ENCODE peak calls at places on chromosomes 4 and X, in ten cellular contexts. C is cardiac muscle cell; X is effector memory CD4-positive, alpha-beta T cell; N is right cardiac atrium; S is right atrium auricular region; T is tibial nerve; P is cardiac fibroblast; H is upper lobe of left lung; F is naive thymus-derived CD4-positive, alpha-beta T cell; U is sigmoid colon. V is an unnamed sample.

GRCh38 chrX:8364369-8365141 is 100.1 kb upstream of the VCX3B start:
- DNase-seq in C (peak; percentile 63), X (no peak), N (peak; percentile 50), S (no peak), T (no peak), P (no peak), H (no peak), F (no peak), U (no peak), V (peak; percentile 63)

GRCh38 chr4:114383055-114383454 is 215.6 kb upstream of the UGT8 start:
- DNase-seq in C (no peak), X (no peak), N (no peak), S (no peak), T (no peak), P (peak; percentile 12), H (no peak), F (no peak), U (no peak), V (no peak)

GRCh38 chr4:168514249-168514852 is 17.5 kb downstream of the PALLD start:
- DNase-seq in C (peak; percentile 39), X (no peak), N (no peak), S (no peak), T (no peak), P (peak; percentile 75), H (no peak), F (peak; percentile 22), U (no peak), V (no peak)

GRCh38 chrX:141439651-141440050 is 144.9 kb downstream of the SPANXA1 start:
- DNase-seq in C (no peak), X (no peak), N (no peak), S (no peak), T (no peak), P (peak; percentile 41), H (no peak), F (no peak), U (no peak), V (no peak)

GRCh38 chr4:94895081-94895480 is 137.3 kb downstream of the BMPR1B start:
- DNase-seq in C (no peak), X (no peak), N (no peak), S (no peak), T (no peak), P (peak; percentile 49), H (no peak), F (no peak), U (no peak), V (no peak)

GRCh38 chr4:169682360-169683047 is 62.1 kb downstream of the CLCN3 start:
- DNase-seq in C (no peak), X (no peak), N (no peak), S (no peak), T (no peak), P (peak; percentile 55), H (no peak), F (no peak), U (no peak), V (no peak)

GRCh38 chr4:647481-647880 is 22.1 kb downstream of the PDE6B start:
- DNase-seq in C (no peak), X (no peak), N (no peak), S (no peak), T (no peak), P (no peak), H (no peak), F (no peak), U (no peak), V (no peak)

GRCh38 chr4:66946761-66947160 is 598.5 kb downstream of the CENPC start:
- DNase-seq in C (no peak), X (no peak), N (no peak), S (no peak), T (no peak), P (no peak), H (no peak), F (no peak), U (no peak), V (no peak)

GRCh38 chrX:55008571-55009358 is 8.6 kb downstream of the APEX2 start:
- DNase-seq in C (peak; percentile 17), X (no peak), N (peak; percentile 53), S (no peak), T (no peak), P (peak; percentile 15), H (no peak), F (no peak), U (no peak), V (no peak)

GRCh38 chr4:76208005-76208765 is 5.4 kb downstream of the SCARB2 start:
- DNase-seq in C (no peak), X (no peak), N (peak; percentile 92), S (peak; percentile 93), T (peak; percentile 81), P (peak; percentile 94), H (no peak), F (no peak), U (peak; percentile 93), V (peak; percentile 84)

GRCh38 chr4:85510632-85510984 is 35.7 kb downstream of the ARHGAP24 start:
- DNase-seq in C (no peak), X (no peak), N (no peak), S (no peak), T (no peak), P (no peak), H (no peak), F (no peak), U (no peak), V (no peak)

GRCh38 chr4:98468744-98469143 is 189.7 kb downstream of the TSPAN5 start:
- DNase-seq in C (no peak), X (no peak), N (peak; percentile 78), S (no peak), T (no peak), P (peak; percentile 72), H (no peak), F (no peak), U (no peak), V (peak; percentile 63)

GRCh38 chr4:98469776-98470175 is 188.6 kb downstream of the TSPAN5 start:
- DNase-seq in C (no peak), X (no peak), N (no peak), S (no peak), T (no peak), P (no peak), H (no peak), F (no peak), U (no peak), V (no peak)

GRCh38 chr4:98470366-98470765 is 188.0 kb downstream of the TSPAN5 start:
- DNase-seq in C (no peak), X (no peak), N (no peak), S (no peak), T (no peak), P (no peak), H (no peak), F (no peak), U (no peak), V (no peak)

GRCh38 chr4:98466868-98467599 is 191.4 kb downstream of the TSPAN5 start:
- DNase-seq in C (no peak), X (no peak), N (no peak), S (no peak), T (no peak), P (peak; percentile 51), H (no peak), F (no peak), U (no peak), V (no peak)

GRCh38 chr4:98467627-98468072 is 190.8 kb downstream of the TSPAN5 start:
- DNase-seq in C (peak; percentile 89), X (peak; percentile 52), N (peak; percentile 79), S (peak; percentile 85), T (peak; percentile 51), P (peak; percentile 97), H (no peak), F (peak; percentile 70), U (peak; percentile 89), V (peak; percentile 89)
- H3K4me3 ChIP-seq in C (peak overlapping the region; percentile 29), X (peak overlapping the region; percentile 27), N (peak overlapping the region; percentile 53), S (peak overlapping the region; percentile 38), T (peak overlapping the region; percentile 45), P (peak overlapping the region; percentile 47), H (peak overlapping the region; percentile 25), F (peak overlapping the region; percentile 11), U (peak overlapping the region; percentile 45), V (peak overlapping the region; percentile 53)

DNA sequence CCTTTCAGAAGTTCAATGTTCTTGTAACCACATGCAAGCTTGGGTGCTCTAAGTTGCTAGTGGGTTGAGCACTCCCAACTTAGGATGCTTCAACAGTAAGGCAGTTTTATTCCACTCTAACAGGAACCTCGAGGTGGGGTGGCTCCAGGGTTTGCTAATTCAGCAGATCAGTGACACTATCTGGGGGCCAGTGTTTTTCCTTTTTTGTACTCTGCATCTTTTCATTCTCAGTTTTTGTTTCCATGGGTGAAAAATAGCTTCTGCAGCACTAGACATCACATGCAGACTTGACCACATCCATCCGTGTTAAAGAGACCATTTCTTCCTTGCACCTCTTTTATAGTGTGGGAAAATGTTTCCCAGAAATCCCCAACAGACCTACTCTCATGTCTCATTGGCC is 497.6 kb downstream of the STIM2 start:
- DNase-seq in C (no peak), X (no peak), N (no peak), S (no peak), T (no peak), P (no peak), H (no peak), F (no peak), U (no peak), V (no peak)
- H3K4me3 ChIP-seq in C (no peak overlapping the region), X (no peak overlapping the region), N (no peak overlapping the region), S (no peak overlapping the region), T (no peak overlapping the region), P (no peak overlapping the region), H (no peak overlapping the region), F (no peak overlapping the region), U (no peak overlapping the region), V (no peak overlapping the region)

GRCh38 chr4:153467897-153468262 is 1.7 kb downstream of the TMEM131L start:
- DNase-seq in C (no peak), X (no peak), N (no peak), S (no peak), T (no peak), P (peak; percentile 34), H (no peak), F (peak; percentile 54), U (no peak), V (no peak)
- H3K4me3 ChIP-seq in C (no peak overlapping the region), X (peak overlapping the region; percentile 98), N (peak overlapping the region; percentile 75), S (peak overlapping the region; percentile 90), T (peak overlapping the region; percentile 68), P (peak overlapping the region; percentile 8), H (peak overlapping the region; percentile 77), F (peak overlapping the region; percentile 72), U (peak overlapping the region; percentile 80), V (no peak overlapping the region)

GRCh38 chr4:20256381-20256881 is 4.7 kb downstream of the SLIT2 start:
- DNase-seq in C (no peak), X (no peak), N (no peak), S (no peak), T (no peak), P (peak; percentile 52), H (no peak), F (no peak), U (no peak), V (no peak)

GRCh38 chr4:20253799-20254409 is 2.2 kb downstream of the SLIT2 start:
- DNase-seq in C (peak; percentile 48), X (no peak), N (peak; percentile 80), S (no peak), T (no peak), P (peak; percentile 52), H (peak; percentile 79), F (no peak), U (peak; percentile 75), V (peak; percentile 19)

GRCh38 chr4:20254517-20255250 is 3.0 kb downstream of the SLIT2 start:
- DNase-seq in C (peak; percentile 67), X (no peak), N (peak; percentile 78), S (no peak), T (no peak), P (peak; percentile 60), H (peak; percentile 85), F (no peak), U (peak; percentile 71), V (peak; percentile 33)

GRCh38 chr4:20255251-20255586 is 3.5 kb downstream of the SLIT2 start:
- DNase-seq in C (no peak), X (no peak), N (no peak), S (no peak), T (no peak), P (no peak), H (no peak), F (no peak), U (no peak), V (no peak)

GRCh38 chr4:20255823-20256222 is 4.1 kb downstream of the SLIT2 start:
- DNase-seq in C (no peak), X (no peak), N (no peak), S (no peak), T (no peak), P (peak; percentile 37), H (no peak), F (no peak), U (no peak), V (no peak)
- H3K4me3 ChIP-seq in C (peak overlapping the region; percentile 84), X (no peak overlapping the region), N (peak overlapping the region; percentile 37), S (peak overlapping the region; percentile 54), T (peak overlapping the region; percentile 65), P (peak overlapping the region; percentile 72), H (peak overlapping the region; percentile 54), F (no peak overlapping the region), U (peak overlapping the region; percentile 71), V (no peak overlapping the region)

V was measured in testis.